ENCODE peak calls at places on chromosomes 16 and 17, in five cellular contexts. R is fibroblast of pulmonary artery, F is Panc1, G is glutamatergic neuron, T is endothelial cell. D is an unnamed sample.

GRCh38 chr16:56281256-56281805 is 90.0 kb downstream of the GNAO1 start:
- DNase-seq in G (no peak), R (no peak), T (peak; percentile 24), F (no peak), D (no peak)

GRCh38 chr17:37170881-37171460 is 204.8 kb upstream of the C17orf78 start:
- DNase-seq in R (no peak), F (no peak), G (no peak), T (no peak), D (no peak)

GRCh38 chr16:30005341-30006094 is 5.3 kb downstream of the DOC2A start:
- DNase-seq in G (peak; percentile 66), T (peak; percentile 64), F (no peak), R (peak; percentile 52), D (peak; percentile 55)

GRCh38 chr17:58528443-58528842 is 14.0 kb upstream of the MTMR4 start:
- DNase-seq in F (no peak), G (no peak), R (no peak), T (no peak), D (no peak)

GRCh38 chr16:3400779-3401688 is at the start of the genes ZNF174 and ZSCAN32:
- DNase-seq in F (peak; percentile 99), R (peak; percentile 99), G (peak; percentile 98), T (peak; percentile 97), D (peak; percentile 98)

GRCh38 chr16:87918866-87919680 is 17.3 kb downstream of the CA5A start:
- DNase-seq in G (no peak), T (no peak), F (no peak), R (no peak), D (no peak)

GRCh38 chr17:58932956-58933355 is 173.7 kb downstream of the TRIM37 start:
- DNase-seq in R (no peak), G (no peak), T (no peak), F (no peak), D (no peak)

GRCh38 chr16:82088483-82088882 is 53.4 kb downstream of the HSD17B2 start:
- DNase-seq in G (no peak), R (no peak), F (no peak), T (no peak), D (no peak)

GRCh38 chr17:65609749-65610148 is 48.3 kb upstream of the AXIN2 start:
- DNase-seq in R (peak; percentile 85), T (no peak), F (no peak), G (no peak), D (no peak)

GRCh38 chr17:76478730-76479514 is 11.5 kb downstream of the AANAT start:
- DNase-seq in G (no peak), T (no peak), R (no peak), F (no peak), D (no peak)

GRCh38 chr17:76272541-76273434 is 7.6 kb downstream of the UBALD2 start:
- DNase-seq in F (no peak), T (no peak), R (no peak), G (no peak), D (no peak)

GRCh38 chr16:72099377-72099818 is 5.8 kb downstream of the DHX38 start:
- DNase-seq in R (peak; percentile 72), T (peak; percentile 75), F (no peak), G (peak; percentile 62), D (peak; percentile 55)
- TF ChIP-seq CTCF in R (peak; percentile 59), T (peak; percentile 27), F (peak; percentile 68), G (peak; percentile 58), D (peak; percentile 56)

GRCh38 chr17:47978324-47978723 is 7.4 kb downstream of the CDK5RAP3 start:
- DNase-seq in G (peak; percentile 81), F (no peak), T (peak; percentile 75), R (peak; percentile 74), D (peak; percentile 80)
- TF ChIP-seq CTCF in G (peak; percentile 86), F (no peak), T (peak; percentile 71), R (peak; percentile 77), D (peak; percentile 74)

GRCh38 chr16:46688657-46689491 is at the start of gene VPS35:
- DNase-seq in T (peak; percentile 100), F (peak; percentile 83), R (peak; percentile 99), G (peak; percentile 100), D (peak; percentile 100)
- TF ChIP-seq CTCF in T (peak; percentile 19), F (peak; percentile 2), R (peak; percentile 16), G (peak; percentile 37), D (no peak)

GRCh38 chr17:4008082-4008435 is 43.8 kb upstream of the ATP2A3 start:
- DNase-seq in G (no peak), F (no peak), R (peak; percentile 27), T (peak; percentile 15), D (no peak)
- TF ChIP-seq CTCF in G (no peak), F (no peak), R (peak; percentile 29), T (peak; percentile 35), D (no peak)

DNA sequence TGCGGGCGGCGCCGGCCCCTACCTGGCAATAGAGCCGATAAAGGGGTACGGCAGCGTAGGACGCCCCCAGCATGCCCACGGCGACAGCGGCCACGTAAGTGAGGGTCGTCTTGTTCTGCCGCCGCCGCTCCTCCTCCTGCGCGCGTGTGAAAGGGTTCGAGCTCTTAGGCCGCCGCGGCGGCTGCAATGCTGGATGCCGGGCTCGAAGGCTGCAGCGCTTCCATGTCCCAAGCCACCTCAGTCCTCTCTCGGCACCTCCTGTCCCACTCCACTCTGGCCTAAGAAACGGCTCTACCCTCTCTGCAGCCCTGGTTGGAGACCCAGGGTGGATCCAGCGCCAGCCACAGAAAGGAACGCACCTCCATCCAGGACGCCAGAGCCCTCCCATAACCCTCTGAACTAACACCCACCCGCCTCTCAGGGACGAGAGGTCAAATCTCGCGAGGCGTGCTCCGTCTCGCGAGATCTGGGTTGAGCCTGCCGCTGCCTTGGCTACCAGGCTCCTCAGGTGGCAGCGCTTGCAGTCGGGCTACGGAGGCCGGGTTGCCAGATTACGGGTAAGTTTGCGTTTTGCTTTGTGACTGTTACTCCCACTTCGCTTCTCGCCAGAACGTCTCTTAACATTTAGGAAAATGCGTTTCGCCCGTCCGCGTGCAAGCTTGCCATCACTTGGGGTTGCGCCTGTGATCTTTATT is at the start of the genes COX11 and STXBP4:
- DNase-seq in F (peak; percentile 87), T (peak; percentile 96), G (peak; percentile 96), R (peak; percentile 98), D (peak; percentile 87)
- TF ChIP-seq CTCF in F (peak; percentile 76), T (no peak), G (no peak), R (no peak), D (no peak)

DNA sequence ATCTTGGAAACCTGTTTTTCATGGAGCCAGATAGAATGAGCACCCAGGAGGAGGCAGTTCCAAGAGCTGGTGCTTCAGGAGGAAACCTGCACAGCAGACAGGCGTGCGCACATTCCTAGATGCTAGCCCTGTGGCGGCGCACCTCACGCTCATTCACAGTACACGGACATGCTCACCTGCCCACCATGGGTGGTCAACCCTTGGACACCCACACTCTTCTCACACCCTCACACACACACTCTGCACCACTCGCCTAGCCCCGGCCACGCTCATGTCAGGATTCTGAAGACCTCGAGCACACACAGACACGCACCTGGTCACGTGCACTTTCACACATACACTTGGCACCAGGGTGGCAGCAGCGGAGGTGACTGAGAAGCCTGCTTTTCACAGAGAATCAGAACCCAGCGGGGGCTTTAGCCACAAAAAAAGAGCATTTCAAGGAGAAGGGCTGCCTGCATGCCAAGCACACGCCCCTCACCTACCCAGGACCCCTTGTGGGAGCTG is 28.6 kb downstream of the RAI1 start:
- DNase-seq in T (no peak), R (no peak), G (no peak), F (no peak), D (no peak)
- TF ChIP-seq CTCF in T (no peak), R (no peak), G (no peak), F (no peak), D (no peak)

GRCh38 chr16:65756163-65756562 is 610.3 kb upstream of the CDH5 start:
- DNase-seq in G (no peak), F (no peak), R (no peak), T (no peak), D (no peak)

GRCh38 chr16:65746941-65747340 is 619.5 kb upstream of the CDH5 start:
- DNase-seq in T (no peak), F (no peak), R (no peak), G (no peak), D (no peak)

GRCh38 chr16:65749566-65749965 is 616.9 kb upstream of the CDH5 start:
- DNase-seq in T (no peak), R (no peak), G (no peak), F (no peak), D (no peak)

GRCh38 chr16:65754799-65755691 is 611.4 kb upstream of the CDH5 start:
- DNase-seq in G (no peak), T (no peak), R (peak; percentile 18), F (no peak), D (no peak)

GRCh38 chr16:65751622-65752598 is 614.6 kb upstream of the CDH5 start:
- DNase-seq in G (no peak), T (no peak), F (no peak), R (peak; percentile 33), D (no peak)
- TF ChIP-seq CTCF in G (no peak), T (no peak), F (no peak), R (peak; percentile 4), D (no peak)

DNA sequence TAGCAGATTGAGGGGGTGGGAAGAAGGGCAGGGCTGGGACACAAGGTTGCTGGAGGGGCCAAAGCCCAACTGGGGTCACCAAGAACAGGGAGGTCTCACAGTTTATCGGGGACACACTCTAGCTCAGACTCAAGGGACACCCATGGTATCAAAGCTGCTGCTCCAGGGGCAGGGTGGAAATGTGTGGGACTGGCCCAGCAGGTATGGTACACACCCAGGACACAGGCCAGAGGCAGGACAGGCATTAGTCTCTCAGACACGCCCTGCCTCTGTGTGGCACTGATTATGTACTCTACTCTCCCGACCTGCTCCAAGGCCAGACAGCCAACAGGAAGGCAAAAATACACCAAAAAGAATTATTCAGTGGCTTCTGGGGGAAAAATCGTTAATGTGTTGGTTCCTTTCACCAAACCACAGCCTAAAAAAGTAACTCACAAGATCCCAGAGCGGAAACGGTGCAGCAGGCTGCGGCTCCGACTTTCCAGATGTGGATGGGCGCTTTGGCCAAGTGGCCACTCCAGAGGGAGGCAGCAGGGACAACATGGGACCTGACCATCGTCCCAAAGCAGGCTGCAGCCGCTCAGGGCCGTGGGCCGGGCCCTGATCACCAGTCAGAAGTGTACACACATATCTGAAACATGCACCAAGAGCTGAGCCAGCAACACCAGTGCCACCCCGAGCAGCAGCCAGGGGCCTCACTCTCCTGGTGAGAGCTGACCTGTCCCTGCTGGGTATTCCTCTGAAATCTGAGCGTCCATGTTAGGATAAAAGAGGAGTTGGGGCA is 978 bp upstream of the SIRT7 start:
- DNase-seq in G (no peak), R (no peak), F (no peak), T (no peak), D (no peak)
- TF ChIP-seq CTCF in G (no peak), R (no peak), F (no peak), T (no peak), D (no peak)

GRCh38 chr16:28501258-28502232 is 5.1 kb downstream of the IL27 start:
- DNase-seq in F (no peak), G (no peak), R (no peak), T (no peak), D (no peak)

GRCh38 chr16:28502290-28502689 is 4.3 kb downstream of the IL27 start:
- DNase-seq in F (no peak), T (no peak), R (no peak), G (no peak), D (no peak)

GRCh38 chr16:28498666-28499065 is 4.2 kb downstream of the APOBR start:
- DNase-seq in F (no peak), R (no peak), G (no peak), T (no peak), D (no peak)

GRCh38 chr16:28497861-28498599 is 3.6 kb downstream of the APOBR start:
- DNase-seq in R (no peak), T (no peak), G (no peak), F (no peak), D (no peak)

GRCh38 chr16:28499854-28500253 is 5.4 kb downstream of the APOBR start:
- DNase-seq in G (no peak), R (no peak), F (no peak), T (no peak), D (no peak)
- TF ChIP-seq CTCF in G (no peak), R (no peak), F (no peak), T (no peak), D (no peak)

D was measured in nephron progenitor cell.